ENCODE peak calls at places on chromosomes 7 and 10, in nine cellular contexts. One of them, this sample, is unnamed. For H3K36me3, the result is how much of the 10 kb centered on the place peaks cover.

GRCh38 chr7:19772858-19773337 is 519 bp downstream of the TMEM196 start:
- DNase-seq in CD8-positive, alpha-beta T cell: no peak
- DNase-seq in transverse colon: no peak
- DNase-seq in heart right ventricle: no peak
- DNase-seq in adipocyte: peak
- DNase-seq in lower lobe of right lung: no peak
- DNase-seq in HepG2: no peak
- DNase-seq in bronchial epithelial cell: peak
- DNase-seq in endodermal cell: peak
- DNase-seq in this sample: no peak

GRCh38 chr10:46247808-46248569 is 38.8 kb upstream of the ANTXRL start:
- DNase-seq in CD8-positive, alpha-beta T cell: no peak
- DNase-seq in transverse colon: no peak
- DNase-seq in heart right ventricle: no peak
- DNase-seq in adipocyte: no peak
- DNase-seq in lower lobe of right lung: no peak
- DNase-seq in HepG2: no peak
- DNase-seq in bronchial epithelial cell: no peak
- DNase-seq in endodermal cell: no peak
- DNase-seq in this sample: no peak

GRCh38 chr7:80498481-80499349 is 13.1 kb downstream of the GNAT3 start:
- DNase-seq in CD8-positive, alpha-beta T cell: no peak
- DNase-seq in transverse colon: no peak
- DNase-seq in heart right ventricle: peak
- DNase-seq in adipocyte: no peak
- DNase-seq in lower lobe of right lung: no peak
- DNase-seq in HepG2: no peak
- DNase-seq in bronchial epithelial cell: peak
- DNase-seq in endodermal cell: no peak
- DNase-seq in this sample: no peak

GRCh38 chr10:49592726-49593563 is 17.2 kb upstream of the SLC18A3 start:
- DNase-seq in CD8-positive, alpha-beta T cell: peak
- DNase-seq in transverse colon: peak
- DNase-seq in heart right ventricle: peak
- DNase-seq in adipocyte: peak
- DNase-seq in lower lobe of right lung: no peak
- DNase-seq in HepG2: peak
- DNase-seq in bronchial epithelial cell: peak
- DNase-seq in endodermal cell: peak
- DNase-seq in this sample: peak

GRCh38 chr7:106791526-106791925 is 73.6 kb upstream of the PIK3CG start:
- DNase-seq in CD8-positive, alpha-beta T cell: no peak
- DNase-seq in transverse colon: no peak
- DNase-seq in heart right ventricle: no peak
- DNase-seq in adipocyte: no peak
- DNase-seq in lower lobe of right lung: no peak
- DNase-seq in HepG2: no peak
- DNase-seq in bronchial epithelial cell: no peak
- DNase-seq in endodermal cell: no peak
- DNase-seq in this sample: no peak

GRCh38 chr10:110414563-110415309 is 83.0 kb upstream of the DUSP5 start:
- DNase-seq in CD8-positive, alpha-beta T cell: peak
- DNase-seq in transverse colon: peak
- DNase-seq in heart right ventricle: no peak
- DNase-seq in adipocyte: no peak
- DNase-seq in lower lobe of right lung: no peak
- DNase-seq in HepG2: peak
- DNase-seq in bronchial epithelial cell: peak
- DNase-seq in endodermal cell: no peak
- DNase-seq in this sample: no peak

GRCh38 chr7:101330011-101330484 is 8.4 kb upstream of the IFT22 start:
- DNase-seq in CD8-positive, alpha-beta T cell: no peak
- DNase-seq in transverse colon: no peak
- DNase-seq in heart right ventricle: peak
- DNase-seq in adipocyte: no peak
- DNase-seq in lower lobe of right lung: no peak
- DNase-seq in HepG2: no peak
- DNase-seq in bronchial epithelial cell: no peak
- DNase-seq in endodermal cell: no peak
- DNase-seq in this sample: no peak

GRCh38 chr7:116162236-116162635 is 48.1 kb upstream of the TES start:
- DNase-seq in CD8-positive, alpha-beta T cell: no peak
- DNase-seq in transverse colon: no peak
- DNase-seq in heart right ventricle: no peak
- DNase-seq in adipocyte: no peak
- DNase-seq in lower lobe of right lung: no peak
- DNase-seq in HepG2: no peak
- DNase-seq in bronchial epithelial cell: no peak
- DNase-seq in endodermal cell: no peak
- DNase-seq in this sample: no peak

GRCh38 chr7:5397657-5398237 is 25.9 kb downstream of the TNRC18 start:
- DNase-seq in CD8-positive, alpha-beta T cell: no peak
- DNase-seq in transverse colon: no peak
- DNase-seq in heart right ventricle: no peak
- DNase-seq in adipocyte: no peak
- DNase-seq in lower lobe of right lung: no peak
- DNase-seq in HepG2: no peak
- DNase-seq in bronchial epithelial cell: no peak
- DNase-seq in endodermal cell: no peak
- DNase-seq in this sample: no peak

GRCh38 chr10:125153693-125154490 is 6.5 kb downstream of the CTBP2 start:
- DNase-seq in CD8-positive, alpha-beta T cell: no peak
- DNase-seq in transverse colon: no peak
- DNase-seq in heart right ventricle: no peak
- DNase-seq in adipocyte: peak
- DNase-seq in lower lobe of right lung: no peak
- DNase-seq in HepG2: no peak
- DNase-seq in bronchial epithelial cell: peak
- DNase-seq in endodermal cell: no peak
- DNase-seq in this sample: no peak

GRCh38 chr7:150371996-150372270 is 3.3 kb downstream of the REPIN1 start:
- DNase-seq in CD8-positive, alpha-beta T cell: no peak
- DNase-seq in transverse colon: no peak
- DNase-seq in heart right ventricle: no peak
- DNase-seq in adipocyte: no peak
- DNase-seq in lower lobe of right lung: no peak
- DNase-seq in HepG2: no peak
- DNase-seq in bronchial epithelial cell: no peak
- DNase-seq in endodermal cell: peak
- DNase-seq in this sample: no peak

GRCh38 chr10:60314306-60314940 is 75.3 kb downstream of the ANK3 start:
- DNase-seq in CD8-positive, alpha-beta T cell: no peak
- DNase-seq in transverse colon: no peak
- DNase-seq in heart right ventricle: no peak
- DNase-seq in adipocyte: peak
- DNase-seq in lower lobe of right lung: no peak
- DNase-seq in HepG2: no peak
- DNase-seq in bronchial epithelial cell: peak
- DNase-seq in endodermal cell: no peak
- DNase-seq in this sample: no peak

GRCh38 chr7:126578338-126578737 is 674.4 kb downstream of the GRM8 start:
- DNase-seq in CD8-positive, alpha-beta T cell: no peak
- DNase-seq in transverse colon: no peak
- DNase-seq in heart right ventricle: no peak
- DNase-seq in adipocyte: no peak
- DNase-seq in lower lobe of right lung: no peak
- DNase-seq in HepG2: no peak
- DNase-seq in bronchial epithelial cell: no peak
- DNase-seq in endodermal cell: no peak
- DNase-seq in this sample: no peak

GRCh38 chr7:129825005-129825553 is 127.7 kb downstream of the UBE2H start:
- DNase-seq in CD8-positive, alpha-beta T cell: peak
- DNase-seq in transverse colon: peak
- DNase-seq in heart right ventricle: peak
- DNase-seq in adipocyte: peak
- DNase-seq in lower lobe of right lung: peak
- DNase-seq in HepG2: peak
- DNase-seq in bronchial epithelial cell: peak
- DNase-seq in endodermal cell: peak
- DNase-seq in this sample: peak

GRCh38 chr7:99375070-99375807 is 709 bp downstream of the ARPC1B start:
- DNase-seq in CD8-positive, alpha-beta T cell: peak
- DNase-seq in transverse colon: peak
- DNase-seq in heart right ventricle: peak
- DNase-seq in adipocyte: peak
- DNase-seq in lower lobe of right lung: peak
- DNase-seq in HepG2: peak
- DNase-seq in bronchial epithelial cell: peak
- DNase-seq in endodermal cell: peak
- DNase-seq in this sample: peak

GRCh38 chr10:99883523-99883922 is 101.1 kb downstream of the ABCC2 start:
- DNase-seq in CD8-positive, alpha-beta T cell: no peak
- DNase-seq in transverse colon: no peak
- DNase-seq in heart right ventricle: no peak
- DNase-seq in adipocyte: no peak
- DNase-seq in lower lobe of right lung: no peak
- DNase-seq in HepG2: no peak
- DNase-seq in bronchial epithelial cell: no peak
- DNase-seq in endodermal cell: no peak
- DNase-seq in this sample: no peak

GRCh38 chr7:150417863-150418262 is 32.6 kb upstream of the GIMAP8 start:
- DNase-seq in CD8-positive, alpha-beta T cell: no peak
- DNase-seq in transverse colon: no peak
- DNase-seq in heart right ventricle: no peak
- DNase-seq in adipocyte: no peak
- DNase-seq in lower lobe of right lung: no peak
- DNase-seq in HepG2: no peak
- DNase-seq in bronchial epithelial cell: no peak
- DNase-seq in endodermal cell: no peak
- DNase-seq in this sample: no peak

GRCh38 chr10:116848032-116848911 is 1.0 kb upstream of the ENO4 start:
- DNase-seq in CD8-positive, alpha-beta T cell: no peak
- DNase-seq in transverse colon: peak
- DNase-seq in heart right ventricle: no peak
- DNase-seq in adipocyte: no peak
- DNase-seq in lower lobe of right lung: no peak
- DNase-seq in HepG2: no peak
- DNase-seq in bronchial epithelial cell: peak
- DNase-seq in endodermal cell: no peak
- DNase-seq in this sample: no peak

DNA sequence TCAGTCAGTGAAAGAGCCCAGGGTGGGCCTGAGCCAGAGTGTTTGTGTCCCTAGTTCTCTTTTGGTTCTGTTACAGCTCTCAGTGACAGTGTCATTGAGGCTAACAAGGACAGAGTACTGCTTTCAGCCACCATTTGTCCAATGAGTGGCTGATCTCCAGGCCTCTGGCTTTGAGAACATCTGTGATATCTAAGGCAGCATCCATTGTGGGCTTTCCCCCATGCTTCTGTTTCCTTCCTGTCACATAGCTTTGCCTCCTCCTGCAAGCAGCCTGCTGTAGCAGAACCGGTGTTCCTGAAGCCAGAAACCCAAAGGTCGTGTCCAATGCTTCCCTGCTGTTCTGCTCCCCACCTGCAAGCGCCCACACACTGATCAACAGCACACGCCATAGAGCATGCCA is 68.4 kb downstream of the IKZF1 start:
- DNase-seq in CD8-positive, alpha-beta T cell: no peak
- DNase-seq in transverse colon: no peak
- DNase-seq in heart right ventricle: no peak
- DNase-seq in adipocyte: no peak
- DNase-seq in lower lobe of right lung: no peak
- DNase-seq in HepG2: no peak
- DNase-seq in bronchial epithelial cell: no peak
- DNase-seq in endodermal cell: no peak
- DNase-seq in this sample: no peak
- H3K36me3 ChIP-seq in CD8-positive, alpha-beta T cell: half or more
- H3K36me3 ChIP-seq in transverse colon: under half
- H3K36me3 ChIP-seq in heart right ventricle: under half
- H3K36me3 ChIP-seq in adipocyte: under half
- H3K36me3 ChIP-seq in lower lobe of right lung: under half
- H3K36me3 ChIP-seq in HepG2: under half
- H3K36me3 ChIP-seq in bronchial epithelial cell: under half
- H3K36me3 ChIP-seq in endodermal cell: under half
- H3K36me3 ChIP-seq in this sample: under half

GRCh38 chr7:147607151-147607800 is 983.3 kb upstream of the C7orf33 start:
- DNase-seq in CD8-positive, alpha-beta T cell: no peak
- DNase-seq in transverse colon: no peak
- DNase-seq in heart right ventricle: no peak
- DNase-seq in adipocyte: no peak
- DNase-seq in lower lobe of right lung: no peak
- DNase-seq in HepG2: no peak
- DNase-seq in bronchial epithelial cell: no peak
- DNase-seq in endodermal cell: peak
- DNase-seq in this sample: no peak

DNA sequence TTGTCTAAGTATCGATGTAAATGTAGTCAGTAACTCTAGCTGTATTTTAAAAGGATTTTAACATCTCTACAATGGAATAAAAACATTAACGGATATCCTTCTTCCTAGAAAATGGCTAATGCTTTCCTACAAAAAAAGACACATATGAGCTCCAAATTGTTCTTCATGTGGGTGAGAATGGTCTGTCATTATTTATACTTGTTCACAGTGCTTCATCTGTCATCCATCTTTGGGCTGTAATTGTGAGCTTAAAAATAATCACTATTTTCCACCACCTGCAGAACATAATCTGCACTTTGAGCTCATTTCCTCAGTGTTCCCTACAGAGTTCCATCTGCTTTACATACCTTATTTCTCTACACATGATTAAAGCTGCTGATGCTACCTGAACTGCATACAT is 979.2 kb upstream of the C7orf33 start:
- DNase-seq in CD8-positive, alpha-beta T cell: no peak
- DNase-seq in transverse colon: no peak
- DNase-seq in heart right ventricle: no peak
- DNase-seq in adipocyte: no peak
- DNase-seq in lower lobe of right lung: no peak
- DNase-seq in HepG2: no peak
- DNase-seq in bronchial epithelial cell: no peak
- DNase-seq in endodermal cell: no peak
- DNase-seq in this sample: no peak
- H3K36me3 ChIP-seq in CD8-positive, alpha-beta T cell: under half
- H3K36me3 ChIP-seq in transverse colon: under half
- H3K36me3 ChIP-seq in heart right ventricle: under half
- H3K36me3 ChIP-seq in adipocyte: under half
- H3K36me3 ChIP-seq in lower lobe of right lung: under half
- H3K36me3 ChIP-seq in HepG2: under half
- H3K36me3 ChIP-seq in bronchial epithelial cell: under half
- H3K36me3 ChIP-seq in endodermal cell: under half
- H3K36me3 ChIP-seq in this sample: under half

GRCh38 chr10:18005445-18005780 is 53.7 kb downstream of the SLC39A12 start:
- DNase-seq in CD8-positive, alpha-beta T cell: no peak
- DNase-seq in transverse colon: no peak
- DNase-seq in heart right ventricle: no peak
- DNase-seq in adipocyte: no peak
- DNase-seq in lower lobe of right lung: no peak
- DNase-seq in HepG2: no peak
- DNase-seq in bronchial epithelial cell: no peak
- DNase-seq in endodermal cell: no peak
- DNase-seq in this sample: no peak
- H3K36me3 ChIP-seq in CD8-positive, alpha-beta T cell: under half
- H3K36me3 ChIP-seq in transverse colon: under half
- H3K36me3 ChIP-seq in heart right ventricle: under half
- H3K36me3 ChIP-seq in adipocyte: under half
- H3K36me3 ChIP-seq in lower lobe of right lung: under half
- H3K36me3 ChIP-seq in HepG2: under half
- H3K36me3 ChIP-seq in bronchial epithelial cell: under half
- H3K36me3 ChIP-seq in endodermal cell: under half
- H3K36me3 ChIP-seq in this sample: under half

DNA sequence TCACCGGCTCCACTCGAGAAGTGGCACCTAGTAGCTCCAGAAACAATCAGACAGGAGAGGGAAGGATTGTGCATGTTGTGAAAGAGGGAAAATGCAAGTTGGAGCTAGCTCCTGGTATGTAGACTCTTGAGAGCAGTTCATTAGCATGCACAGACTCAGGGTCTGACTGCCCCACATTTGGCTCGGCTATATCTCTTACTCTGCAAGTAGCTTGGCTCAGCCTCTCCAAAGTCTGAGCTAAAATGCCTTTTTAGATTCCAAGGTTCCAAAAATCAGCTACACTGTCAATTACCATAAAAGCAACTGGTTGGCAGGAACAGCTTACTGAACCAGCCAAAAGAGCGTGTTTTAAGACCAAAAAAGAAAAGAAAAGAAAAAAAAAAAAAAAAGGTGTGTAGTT is 65.6 kb downstream of the MKX start:
- DNase-seq in CD8-positive, alpha-beta T cell: no peak
- DNase-seq in transverse colon: no peak
- DNase-seq in heart right ventricle: no peak
- DNase-seq in adipocyte: peak
- DNase-seq in lower lobe of right lung: no peak
- DNase-seq in HepG2: no peak
- DNase-seq in bronchial epithelial cell: no peak
- DNase-seq in endodermal cell: no peak
- DNase-seq in this sample: no peak
- H3K36me3 ChIP-seq in CD8-positive, alpha-beta T cell: under half
- H3K36me3 ChIP-seq in transverse colon: under half
- H3K36me3 ChIP-seq in heart right ventricle: under half
- H3K36me3 ChIP-seq in adipocyte: under half
- H3K36me3 ChIP-seq in lower lobe of right lung: under half
- H3K36me3 ChIP-seq in HepG2: under half
- H3K36me3 ChIP-seq in bronchial epithelial cell: under half
- H3K36me3 ChIP-seq in endodermal cell: under half
- H3K36me3 ChIP-seq in this sample: under half